ENCODE peak calls at places on chromosomes 7 and 10, in four cellular contexts. J, K, Q and E are unnamed samples.

GRCh38 chr10:33421789-33422188 is 87.3 kb upstream of the NRP1 start:
- DNase-seq in K (peak; percentile 48), J (no peak), Q (no peak), E (no peak)

GRCh38 chr10:119644215-119644826 is 6.9 kb upstream of the BAG3 start:
- DNase-seq in Q (peak; percentile 92), K (no peak), J (no peak), E (no peak)

GRCh38 chr10:105973252-105973877 is 1191.1 kb downstream of the SORCS1 start:
- DNase-seq in J (no peak), K (no peak), Q (peak; percentile 47), E (no peak)

GRCh38 chr7:82172896-82173295 is 270.7 kb downstream of the CACNA2D1 start:
- DNase-seq in J (no peak), Q (no peak), K (no peak), E (no peak)

GRCh38 chr7:84393776-84394175 is 199.2 kb upstream of the SEMA3A start:
- DNase-seq in J (no peak), K (no peak), Q (no peak), E (no peak)

GRCh38 chr10:3499120-3499519 is 285.9 kb downstream of the KLF6 start:
- DNase-seq in J (no peak), Q (no peak), K (no peak), E (no peak)

GRCh38 chr7:139232893-139233292 is 1.9 kb downstream of the UBN2 start:
- DNase-seq in Q (no peak), J (peak; percentile 3), K (no peak), E (no peak)

GRCh38 chr7:103131225-103131624 is 17.7 kb downstream of the NAPEPLD start:
- DNase-seq in Q (no peak), K (no peak), J (no peak), E (no peak)

GRCh38 chr10:133170092-133170491 is 10.1 kb downstream of the KNDC1 start:
- DNase-seq in J (no peak), Q (no peak), K (no peak), E (peak; percentile 69)

GRCh38 chr10:73788864-73789658 is 3.7 kb downstream of the ZSWIM8 start:
- DNase-seq in Q (no peak), K (no peak), J (no peak), E (no peak)

GRCh38 chr7:136086712-136087111 is 109.6 kb upstream of the MTPN start:
- DNase-seq in Q (peak; percentile 90), K (peak; percentile 54), J (peak; percentile 24), E (peak; percentile 52)

GRCh38 chr7:136087881-136088280 is 110.7 kb upstream of the MTPN start:
- DNase-seq in J (no peak), K (no peak), Q (no peak), E (no peak)
- H3K4me3 ChIP-seq in J (no peak overlapping the region), K (no peak overlapping the region), Q (peak overlapping the region; percentile 82), E (no peak overlapping the region)

GRCh38 chr7:27162930-27163775 is 2.2 kb downstream of the HOXA9 start:
- DNase-seq in K (no peak), Q (no peak), J (no peak), E (no peak)
- H3K4me3 ChIP-seq in K (peak overlapping the region; percentile 68), Q (no peak overlapping the region), J (no peak overlapping the region), E (no peak overlapping the region)

GRCh38 chr10:60194421-60194820 is 195.3 kb downstream of the ANK3 start:
- DNase-seq in Q (no peak), J (no peak), K (no peak), E (no peak)
- H3K4me3 ChIP-seq in Q (no peak overlapping the region), J (no peak overlapping the region), K (no peak overlapping the region), E (no peak overlapping the region)

GRCh38 chr7:117015258-117016184 is 62.2 kb downstream of the ST7 start:
- DNase-seq in J (peak; percentile 34), K (no peak), Q (no peak), E (no peak)
- H3K4me3 ChIP-seq in J (peak overlapping the region; percentile 82), K (peak overlapping the region; percentile 14), Q (no peak overlapping the region), E (no peak overlapping the region)

GRCh38 chr10:99785646-99786045 is 3.2 kb downstream of the ABCC2 start:
- DNase-seq in J (no peak), K (no peak), Q (peak; percentile 60), E (no peak)

GRCh38 chr10:99784731-99785441 is 2.4 kb downstream of the ABCC2 start:
- DNase-seq in J (no peak), K (no peak), Q (no peak), E (no peak)

GRCh38 chr10:99781734-99782429 is 558 bp upstream of the ABCC2 start:
- DNase-seq in Q (no peak), K (no peak), J (no peak), E (no peak)

GRCh38 chr10:99782447-99783286 is at the start of gene ABCC2:
- DNase-seq in K (no peak), J (no peak), Q (no peak), E (no peak)

DNA sequence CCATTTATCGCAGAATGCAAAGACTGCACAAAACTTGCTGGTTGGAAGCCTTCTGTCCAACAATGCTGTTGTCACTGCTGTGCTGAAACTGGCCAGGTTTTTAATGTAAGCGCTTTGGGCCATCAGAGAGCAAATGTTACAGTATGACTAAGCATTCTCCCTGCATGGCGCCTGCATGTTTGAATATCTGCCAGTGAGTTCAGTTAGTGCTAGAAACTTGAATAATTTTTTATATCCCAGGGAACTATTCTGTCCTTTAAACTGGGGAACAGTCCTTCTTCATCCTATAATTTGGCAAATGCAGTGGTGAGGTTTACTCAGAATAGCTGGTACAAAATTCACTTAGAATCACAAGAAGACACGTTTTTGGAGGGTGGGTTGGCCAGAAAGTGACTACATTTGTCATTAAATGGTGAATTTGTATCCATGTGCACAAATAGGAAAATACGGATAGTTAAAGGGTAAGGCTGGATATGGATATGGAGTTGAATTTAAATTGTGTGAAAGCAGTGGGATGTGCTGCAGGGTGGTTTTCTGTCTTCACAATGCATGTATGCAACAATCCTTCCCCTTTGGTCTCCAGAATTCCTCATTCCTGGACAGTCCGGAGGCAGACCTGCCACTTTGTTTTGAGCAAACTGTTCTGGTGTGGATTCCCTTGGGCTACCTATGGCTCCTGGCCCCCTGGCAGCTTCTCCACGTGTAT is 1.7 kb downstream of the ABCC2 start:
- DNase-seq in Q (no peak), J (no peak), K (no peak), E (no peak)
- H3K4me3 ChIP-seq in Q (no peak overlapping the region), J (no peak overlapping the region), K (no peak overlapping the region), E (no peak overlapping the region)

DNA sequence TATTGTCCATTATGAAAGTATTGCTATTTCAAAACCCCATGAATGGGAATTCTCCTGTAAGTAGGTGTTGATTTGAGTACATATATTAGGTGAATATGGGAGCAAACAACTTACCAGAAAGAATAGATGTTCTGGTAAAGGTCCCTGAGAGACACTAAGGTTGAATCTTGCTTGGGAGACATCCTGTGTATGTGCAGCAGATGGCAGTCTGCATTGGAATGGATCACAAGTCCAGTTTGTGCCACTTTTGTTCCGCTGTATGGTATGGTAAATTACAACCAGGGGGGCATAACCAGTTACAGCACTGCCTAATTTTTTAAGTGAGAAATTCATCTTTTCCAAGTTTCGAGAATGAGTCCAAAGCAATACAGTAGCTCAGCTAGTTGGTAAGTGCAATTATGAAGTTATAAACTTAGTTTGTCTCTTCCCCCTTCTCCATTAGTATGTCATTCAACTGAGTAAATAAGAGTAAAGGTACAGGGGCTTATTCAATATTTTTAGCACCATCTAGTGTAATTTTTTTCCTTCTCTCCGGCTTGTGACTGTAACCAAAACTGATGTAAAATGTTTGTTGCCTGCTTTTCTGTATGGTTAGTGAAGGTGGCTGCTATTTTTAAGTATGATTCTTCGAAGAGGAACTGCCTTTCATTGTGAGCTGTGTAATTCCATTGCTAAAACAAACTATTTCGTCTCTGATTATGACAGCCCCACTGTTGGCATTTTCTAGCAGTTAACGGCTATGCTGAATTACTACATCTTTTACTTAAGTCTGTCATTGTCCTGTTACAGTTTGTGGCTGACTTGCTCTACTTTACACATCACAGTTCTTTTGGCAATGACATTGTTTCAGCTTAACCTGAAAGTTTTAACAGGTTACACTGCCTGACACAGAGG is 2.8 kb downstream of the MCU start:
- DNase-seq in J (peak; percentile 28), K (no peak), Q (no peak), E (no peak)
- H3K4me3 ChIP-seq in J (no peak overlapping the region), K (no peak overlapping the region), Q (peak overlapping the region; percentile 7), E (no peak overlapping the region)

GRCh38 chr10:24350111-24350921 is 141.4 kb downstream of the KIAA1217 start:
- DNase-seq in J (no peak), Q (no peak), K (no peak), E (no peak)
- H3K4me3 ChIP-seq in J (no peak overlapping the region), Q (no peak overlapping the region), K (no peak overlapping the region), E (no peak overlapping the region)